ENCODE peak calls at places on chromosomes 7 and 10, in five cellular contexts. One of them, this sample, is unnamed. For H3K36me3 and H3K4me1, the result is how much of the 10 kb centered on the place peaks cover.

GRCh38 chr7:95476072-95476845 is 9.5 kb upstream of the ASB4 start:
- DNase-seq in body of pancreas: no peak
- DNase-seq in CD4-positive, CD25-positive, alpha-beta regulatory T cell: no peak
- DNase-seq in adrenal gland: no peak
- DNase-seq in uterus: no peak
- DNase-seq in this sample: no peak

GRCh38 chr10:12471135-12471534 is 121.8 kb downstream of the CAMK1D start:
- DNase-seq in CD4-positive, CD25-positive, alpha-beta regulatory T cell: no peak
- DNase-seq in adrenal gland: no peak
- DNase-seq in body of pancreas: peak
- DNase-seq in uterus: no peak
- DNase-seq in this sample: no peak

GRCh38 chr7:68699090-68699711 is 899.1 kb upstream of the AUTS2 start:
- DNase-seq in body of pancreas: no peak
- DNase-seq in CD4-positive, CD25-positive, alpha-beta regulatory T cell: no peak
- DNase-seq in uterus: no peak
- DNase-seq in adrenal gland: no peak
- DNase-seq in this sample: no peak

GRCh38 chr7:130473289-130473688 is 18.6 kb upstream of the MEST start:
- DNase-seq in CD4-positive, CD25-positive, alpha-beta regulatory T cell: no peak
- DNase-seq in adrenal gland: no peak
- DNase-seq in uterus: no peak
- DNase-seq in body of pancreas: no peak
- DNase-seq in this sample: no peak

GRCh38 chr7:132518102-132518838 is 58.0 kb downstream of the PLXNA4 start:
- DNase-seq in uterus: no peak
- DNase-seq in adrenal gland: no peak
- DNase-seq in CD4-positive, CD25-positive, alpha-beta regulatory T cell: peak
- DNase-seq in body of pancreas: no peak
- DNase-seq in this sample: no peak

GRCh38 chr7:82810558-82811259 is 352.0 kb downstream of the PCLO start:
- DNase-seq in adrenal gland: peak
- DNase-seq in body of pancreas: peak
- DNase-seq in CD4-positive, CD25-positive, alpha-beta regulatory T cell: peak
- DNase-seq in uterus: no peak
- DNase-seq in this sample: no peak

GRCh38 chr10:117391436-117392205 is 16.4 kb upstream of the PDZD8 start:
- DNase-seq in CD4-positive, CD25-positive, alpha-beta regulatory T cell: peak
- DNase-seq in body of pancreas: peak
- DNase-seq in adrenal gland: no peak
- DNase-seq in uterus: no peak
- DNase-seq in this sample: no peak

GRCh38 chr10:119776536-119776935 is 50.7 kb downstream of the INPP5F start:
- DNase-seq in CD4-positive, CD25-positive, alpha-beta regulatory T cell: no peak
- DNase-seq in adrenal gland: no peak
- DNase-seq in uterus: no peak
- DNase-seq in body of pancreas: no peak
- DNase-seq in this sample: no peak

GRCh38 chr10:94211187-94211529 is 151.6 kb downstream of the NOC3L start:
- DNase-seq in CD4-positive, CD25-positive, alpha-beta regulatory T cell: no peak
- DNase-seq in body of pancreas: no peak
- DNase-seq in uterus: no peak
- DNase-seq in adrenal gland: no peak
- DNase-seq in this sample: no peak

GRCh38 chr7:11951909-11952308 is 119.9 kb upstream of the THSD7A start:
- DNase-seq in uterus: no peak
- DNase-seq in adrenal gland: no peak
- DNase-seq in CD4-positive, CD25-positive, alpha-beta regulatory T cell: no peak
- DNase-seq in body of pancreas: no peak
- DNase-seq in this sample: no peak

GRCh38 chr7:154423219-154423618 is 371.0 kb downstream of the DPP6 start:
- DNase-seq in CD4-positive, CD25-positive, alpha-beta regulatory T cell: no peak
- DNase-seq in body of pancreas: peak
- DNase-seq in uterus: no peak
- DNase-seq in adrenal gland: no peak
- DNase-seq in this sample: no peak

GRCh38 chr7:101410743-101411476 is 48.2 kb downstream of the COL26A1 start:
- DNase-seq in body of pancreas: peak
- DNase-seq in adrenal gland: peak
- DNase-seq in CD4-positive, CD25-positive, alpha-beta regulatory T cell: peak
- DNase-seq in uterus: no peak
- DNase-seq in this sample: no peak

GRCh38 chr10:29702288-29703164 is 67.8 kb upstream of the SVIL start:
- DNase-seq in uterus: no peak
- DNase-seq in body of pancreas: no peak
- DNase-seq in adrenal gland: no peak
- DNase-seq in CD4-positive, CD25-positive, alpha-beta regulatory T cell: peak
- DNase-seq in this sample: no peak

GRCh38 chr10:29749150-29749549 is 114.4 kb upstream of the SVIL start:
- DNase-seq in adrenal gland: no peak
- DNase-seq in body of pancreas: no peak
- DNase-seq in CD4-positive, CD25-positive, alpha-beta regulatory T cell: no peak
- DNase-seq in uterus: no peak
- DNase-seq in this sample: no peak

GRCh38 chr7:99389772-99390171 is 15.2 kb downstream of the ARPC1B start:
- DNase-seq in CD4-positive, CD25-positive, alpha-beta regulatory T cell: no peak
- DNase-seq in body of pancreas: no peak
- DNase-seq in uterus: no peak
- DNase-seq in adrenal gland: no peak
- DNase-seq in this sample: no peak

GRCh38 chr10:83179371-83179770 is 959.9 kb upstream of the GHITM start:
- DNase-seq in CD4-positive, CD25-positive, alpha-beta regulatory T cell: no peak
- DNase-seq in body of pancreas: no peak
- DNase-seq in uterus: no peak
- DNase-seq in adrenal gland: no peak
- DNase-seq in this sample: no peak

GRCh38 chr7:226281-226882 is 34.0 kb downstream of the FAM20C start:
- DNase-seq in adrenal gland: peak
- DNase-seq in CD4-positive, CD25-positive, alpha-beta regulatory T cell: no peak
- DNase-seq in body of pancreas: no peak
- DNase-seq in uterus: no peak
- DNase-seq in this sample: no peak

GRCh38 chr10:80324086-80324485 is 32.5 kb downstream of the DYDC1 start:
- DNase-seq in adrenal gland: no peak
- DNase-seq in uterus: no peak
- DNase-seq in body of pancreas: no peak
- DNase-seq in CD4-positive, CD25-positive, alpha-beta regulatory T cell: no peak
- DNase-seq in this sample: no peak

GRCh38 chr10:55098452-55098851 is 297.4 kb upstream of the PCDH15 start:
- DNase-seq in body of pancreas: no peak
- DNase-seq in uterus: no peak
- DNase-seq in adrenal gland: no peak
- DNase-seq in CD4-positive, CD25-positive, alpha-beta regulatory T cell: no peak
- DNase-seq in this sample: no peak

GRCh38 chr10:8183241-8183704 is 128.8 kb downstream of the GATA3 start:
- DNase-seq in CD4-positive, CD25-positive, alpha-beta regulatory T cell: peak
- DNase-seq in uterus: no peak
- DNase-seq in adrenal gland: no peak
- DNase-seq in body of pancreas: no peak
- DNase-seq in this sample: peak

GRCh38 chr10:29481906-29482440 is 152.8 kb downstream of the SVIL start:
- DNase-seq in uterus: no peak
- DNase-seq in CD4-positive, CD25-positive, alpha-beta regulatory T cell: no peak
- DNase-seq in adrenal gland: peak
- DNase-seq in body of pancreas: no peak
- DNase-seq in this sample: no peak

GRCh38 chr10:102118867-102119266 is 1.3 kb downstream of the LDB1 start:
- DNase-seq in uterus: peak
- DNase-seq in CD4-positive, CD25-positive, alpha-beta regulatory T cell: peak
- DNase-seq in body of pancreas: peak
- DNase-seq in adrenal gland: peak
- DNase-seq in this sample: no peak

DNA sequence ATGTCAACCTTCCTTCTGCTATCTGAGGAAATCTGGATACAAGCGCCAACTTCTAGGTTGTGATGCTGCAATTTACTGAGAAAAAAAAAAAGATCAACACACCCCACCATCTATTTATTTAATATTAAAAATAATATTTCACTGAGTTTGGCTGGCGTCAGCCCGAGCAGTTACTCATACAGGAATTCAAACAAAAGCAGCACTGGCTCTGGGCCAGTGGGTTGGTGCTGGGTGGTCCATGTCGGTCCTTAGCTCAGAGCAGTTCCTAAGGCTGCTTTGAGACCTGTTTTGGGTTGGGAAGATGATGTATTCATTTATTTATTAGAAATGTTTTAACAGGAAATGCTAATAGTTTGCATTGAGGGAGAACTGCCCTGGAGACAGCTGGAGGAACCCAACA is 36.2 kb upstream of the GOT1 start:
- DNase-seq in adrenal gland: no peak
- DNase-seq in uterus: no peak
- DNase-seq in CD4-positive, CD25-positive, alpha-beta regulatory T cell: no peak
- DNase-seq in body of pancreas: peak
- DNase-seq in this sample: no peak
- H3K36me3 ChIP-seq in adrenal gland: under half
- H3K36me3 ChIP-seq in uterus: under half
- H3K36me3 ChIP-seq in CD4-positive, CD25-positive, alpha-beta regulatory T cell: under half
- H3K36me3 ChIP-seq in body of pancreas: under half
- H3K36me3 ChIP-seq in this sample: under half

GRCh38 chr10:63258920-63259678 is 126.0 kb downstream of the NRBF2 start:
- DNase-seq in body of pancreas: no peak
- DNase-seq in adrenal gland: no peak
- DNase-seq in CD4-positive, CD25-positive, alpha-beta regulatory T cell: no peak
- DNase-seq in uterus: no peak
- DNase-seq in this sample: no peak
- H3K27ac ChIP-seq in body of pancreas: no peak
- H3K27ac ChIP-seq in adrenal gland: no peak
- H3K27ac ChIP-seq in CD4-positive, CD25-positive, alpha-beta regulatory T cell: no peak
- H3K27ac ChIP-seq in uterus: peak
- H3K27ac ChIP-seq in this sample: no peak

DNA sequence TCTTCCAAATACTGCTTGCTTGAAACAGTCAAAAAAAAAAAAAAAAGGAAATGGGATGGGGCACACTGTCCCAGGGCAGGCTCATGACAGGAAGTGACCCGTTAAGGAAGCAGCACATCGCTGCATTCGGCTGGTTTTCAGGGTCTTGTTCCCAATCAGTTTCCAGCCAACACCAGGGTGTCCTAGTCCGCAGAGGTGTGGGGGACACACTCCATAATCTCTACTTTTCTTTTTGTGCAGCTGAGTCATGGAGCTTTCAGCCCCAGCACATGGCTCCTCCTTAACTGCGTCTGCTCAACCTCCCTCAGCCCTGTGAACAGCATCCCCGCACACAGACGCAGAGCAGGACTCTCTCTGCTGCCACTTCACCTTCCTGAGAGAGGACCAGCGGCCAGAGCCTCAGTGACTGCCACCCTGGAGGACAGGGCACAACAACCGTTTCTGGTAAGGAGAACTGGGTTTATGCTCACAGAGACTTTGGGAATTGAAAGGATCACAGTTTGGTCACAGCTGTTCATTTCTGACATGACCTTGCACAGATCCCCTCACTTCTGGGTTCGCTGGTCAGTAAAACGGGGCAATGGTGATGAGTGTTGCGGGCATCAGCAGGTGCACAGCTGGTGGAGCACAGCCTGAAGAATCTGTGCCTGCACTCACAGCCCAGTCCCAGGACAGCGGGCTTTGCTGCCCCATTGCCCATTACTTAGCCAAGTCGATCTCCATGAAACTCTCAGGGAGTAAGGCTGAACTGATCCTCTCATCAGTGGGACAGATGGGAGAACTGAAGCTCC is at the start of gene GIMAP5:
- DNase-seq in CD4-positive, CD25-positive, alpha-beta regulatory T cell: peak
- DNase-seq in body of pancreas: no peak
- DNase-seq in adrenal gland: peak
- DNase-seq in uterus: no peak
- DNase-seq in this sample: peak
- H3K4me1 ChIP-seq in CD4-positive, CD25-positive, alpha-beta regulatory T cell: half or more
- H3K4me1 ChIP-seq in body of pancreas: under half
- H3K4me1 ChIP-seq in adrenal gland: under half
- H3K4me1 ChIP-seq in uterus: under half
- H3K4me1 ChIP-seq in this sample: half or more

GRCh38 chr7:107701191-107701590 is 40.6 kb downstream of the SLC26A4 start:
- DNase-seq in uterus: no peak
- DNase-seq in adrenal gland: no peak
- DNase-seq in body of pancreas: no peak
- DNase-seq in CD4-positive, CD25-positive, alpha-beta regulatory T cell: no peak
- DNase-seq in this sample: no peak
- H3K36me3 ChIP-seq in uterus: under half
- H3K36me3 ChIP-seq in adrenal gland: under half
- H3K36me3 ChIP-seq in body of pancreas: under half
- H3K36me3 ChIP-seq in CD4-positive, CD25-positive, alpha-beta regulatory T cell: under half
- H3K36me3 ChIP-seq in this sample: under half

GRCh38 chr7:158475036-158475678 is 112.5 kb downstream of the PTPRN2 start:
- DNase-seq in uterus: no peak
- DNase-seq in CD4-positive, CD25-positive, alpha-beta regulatory T cell: no peak
- DNase-seq in body of pancreas: no peak
- DNase-seq in adrenal gland: no peak
- DNase-seq in this sample: no peak

GRCh38 chr7:158475679-158476052 is 112.0 kb downstream of the PTPRN2 start:
- DNase-seq in body of pancreas: no peak
- DNase-seq in adrenal gland: no peak
- DNase-seq in CD4-positive, CD25-positive, alpha-beta regulatory T cell: no peak
- DNase-seq in uterus: no peak
- DNase-seq in this sample: no peak

GRCh38 chr7:158473238-158473637 is 114.4 kb downstream of the PTPRN2 start:
- DNase-seq in body of pancreas: no peak
- DNase-seq in uterus: no peak
- DNase-seq in CD4-positive, CD25-positive, alpha-beta regulatory T cell: no peak
- DNase-seq in adrenal gland: no peak
- DNase-seq in this sample: no peak

GRCh38 chr7:158473946-158474345 is 113.7 kb downstream of the PTPRN2 start:
- DNase-seq in adrenal gland: no peak
- DNase-seq in CD4-positive, CD25-positive, alpha-beta regulatory T cell: no peak
- DNase-seq in uterus: no peak
- DNase-seq in body of pancreas: no peak
- DNase-seq in this sample: no peak

GRCh38 chr7:158474488-158474887 is 113.1 kb downstream of the PTPRN2 start:
- DNase-seq in CD4-positive, CD25-positive, alpha-beta regulatory T cell: no peak
- DNase-seq in adrenal gland: no peak
- DNase-seq in uterus: no peak
- DNase-seq in body of pancreas: no peak
- DNase-seq in this sample: no peak
- H3K27ac ChIP-seq in CD4-positive, CD25-positive, alpha-beta regulatory T cell: no peak
- H3K27ac ChIP-seq in adrenal gland: no peak
- H3K27ac ChIP-seq in uterus: no peak
- H3K27ac ChIP-seq in body of pancreas: no peak
- H3K27ac ChIP-seq in this sample: no peak

This sample was measured in CD8-positive, alpha-beta memory T cell.